ENCODE peak calls at places on chromosomes 4 and X, in seven cellular contexts. One of them, this sample, is unnamed.

GRCh38 chrX:70313503-70313902 is 23.6 kb downstream of the KIF4A start:
- DNase-seq in uterus: no peak
- DNase-seq in endothelial cell of umbilical vein: no peak
- DNase-seq in breast epithelium: no peak
- DNase-seq in HepG2: no peak
- DNase-seq in stomach: no peak
- DNase-seq in IMR-90: peak; percentile 52
- DNase-seq in this sample: no peak

GRCh38 chrX:105460366-105460765 is 239.9 kb upstream of the TEX13A start:
- DNase-seq in uterus: no peak
- DNase-seq in HepG2: no peak
- DNase-seq in breast epithelium: no peak
- DNase-seq in endothelial cell of umbilical vein: no peak
- DNase-seq in IMR-90: no peak
- DNase-seq in stomach: no peak
- DNase-seq in this sample: no peak

GRCh38 chr4:175431635-175432034 is 380.4 kb downstream of the GPM6A start:
- DNase-seq in IMR-90: no peak
- DNase-seq in breast epithelium: no peak
- DNase-seq in HepG2: no peak
- DNase-seq in endothelial cell of umbilical vein: no peak
- DNase-seq in uterus: no peak
- DNase-seq in stomach: no peak
- DNase-seq in this sample: no peak

GRCh38 chr4:72446353-72447055 is 122.5 kb downstream of the ADAMTS3 start:
- DNase-seq in HepG2: no peak
- DNase-seq in endothelial cell of umbilical vein: peak; percentile 3
- DNase-seq in breast epithelium: no peak
- DNase-seq in uterus: no peak
- DNase-seq in stomach: no peak
- DNase-seq in IMR-90: no peak
- DNase-seq in this sample: no peak

GRCh38 chrX:73262991-73263390 is 48.3 kb upstream of the NAP1L2 start:
- DNase-seq in breast epithelium: no peak
- DNase-seq in HepG2: peak; percentile 7
- DNase-seq in uterus: no peak
- DNase-seq in stomach: no peak
- DNase-seq in IMR-90: no peak
- DNase-seq in endothelial cell of umbilical vein: peak; percentile 0
- DNase-seq in this sample: no peak

GRCh38 chrX:136163694-136164093 is 16.4 kb downstream of the FHL1 start:
- DNase-seq in uterus: no peak
- DNase-seq in endothelial cell of umbilical vein: no peak
- DNase-seq in stomach: no peak
- DNase-seq in HepG2: no peak
- DNase-seq in breast epithelium: no peak
- DNase-seq in IMR-90: no peak
- DNase-seq in this sample: no peak

GRCh38 chr4:53682908-53683307 is 91.6 kb upstream of the LNX1 start:
- DNase-seq in stomach: no peak
- DNase-seq in IMR-90: no peak
- DNase-seq in breast epithelium: no peak
- DNase-seq in endothelial cell of umbilical vein: no peak
- DNase-seq in HepG2: no peak
- DNase-seq in uterus: no peak
- DNase-seq in this sample: no peak

GRCh38 chr4:5785806-5786680 is 75.0 kb downstream of the EVC start:
- DNase-seq in endothelial cell of umbilical vein: peak; percentile 56
- DNase-seq in HepG2: no peak
- DNase-seq in stomach: no peak
- DNase-seq in breast epithelium: no peak
- DNase-seq in uterus: no peak
- DNase-seq in IMR-90: peak; percentile 92
- DNase-seq in this sample: no peak

GRCh38 chr4:10118355-10119004 is 1.9 kb upstream of the WDR1 start:
- DNase-seq in breast epithelium: no peak
- DNase-seq in endothelial cell of umbilical vein: no peak
- DNase-seq in uterus: no peak
- DNase-seq in stomach: no peak
- DNase-seq in HepG2: no peak
- DNase-seq in IMR-90: no peak
- DNase-seq in this sample: peak; percentile 75

GRCh38 chrX:40062525-40063193 is 35.1 kb downstream of the BCOR start:
- DNase-seq in stomach: no peak
- DNase-seq in HepG2: no peak
- DNase-seq in uterus: peak; percentile 31
- DNase-seq in endothelial cell of umbilical vein: no peak
- DNase-seq in IMR-90: no peak
- DNase-seq in breast epithelium: no peak
- DNase-seq in this sample: no peak

GRCh38 chr4:148216866-148217814 is 225.1 kb downstream of the NR3C2 start:
- DNase-seq in IMR-90: no peak
- DNase-seq in breast epithelium: no peak
- DNase-seq in HepG2: no peak
- DNase-seq in stomach: no peak
- DNase-seq in endothelial cell of umbilical vein: peak; percentile 20
- DNase-seq in uterus: no peak
- DNase-seq in this sample: no peak

GRCh38 chr4:35793045-35793722 is 451.1 kb downstream of the ARAP2 start:
- DNase-seq in breast epithelium: no peak
- DNase-seq in uterus: no peak
- DNase-seq in stomach: no peak
- DNase-seq in HepG2: no peak
- DNase-seq in endothelial cell of umbilical vein: no peak
- DNase-seq in IMR-90: no peak
- DNase-seq in this sample: no peak

GRCh38 chrX:23052324-23052723 is 52.6 kb downstream of the DDX53 start:
- DNase-seq in uterus: no peak
- DNase-seq in stomach: no peak
- DNase-seq in HepG2: no peak
- DNase-seq in endothelial cell of umbilical vein: no peak
- DNase-seq in breast epithelium: no peak
- DNase-seq in IMR-90: no peak
- DNase-seq in this sample: no peak

GRCh38 chr4:136861081-136861480 is 671.2 kb downstream of the PCDH18 start:
- DNase-seq in IMR-90: peak; percentile 9
- DNase-seq in breast epithelium: no peak
- DNase-seq in stomach: no peak
- DNase-seq in HepG2: no peak
- DNase-seq in uterus: no peak
- DNase-seq in endothelial cell of umbilical vein: no peak
- DNase-seq in this sample: no peak

GRCh38 chr4:74830928-74831327 is 36.6 kb upstream of the BTC start:
- DNase-seq in uterus: no peak
- DNase-seq in IMR-90: no peak
- DNase-seq in breast epithelium: no peak
- DNase-seq in endothelial cell of umbilical vein: no peak
- DNase-seq in stomach: no peak
- DNase-seq in HepG2: no peak
- DNase-seq in this sample: no peak

GRCh38 chr4:168408620-168409019 is 71.7 kb downstream of the DDX60L start:
- DNase-seq in HepG2: no peak
- DNase-seq in IMR-90: peak; percentile 98
- DNase-seq in stomach: no peak
- DNase-seq in uterus: peak; percentile 77
- DNase-seq in breast epithelium: peak; percentile 57
- DNase-seq in endothelial cell of umbilical vein: peak; percentile 97
- DNase-seq in this sample: peak; percentile 69

GRCh38 chr4:157012781-157013180 is 41.2 kb upstream of the PDGFC start:
- DNase-seq in uterus: no peak
- DNase-seq in endothelial cell of umbilical vein: no peak
- DNase-seq in IMR-90: peak; percentile 79
- DNase-seq in breast epithelium: no peak
- DNase-seq in stomach: no peak
- DNase-seq in HepG2: no peak
- DNase-seq in this sample: no peak

GRCh38 chrX:40009462-40009851 is 88.3 kb downstream of the BCOR start:
- DNase-seq in HepG2: no peak
- DNase-seq in stomach: no peak
- DNase-seq in breast epithelium: no peak
- DNase-seq in endothelial cell of umbilical vein: no peak
- DNase-seq in uterus: no peak
- DNase-seq in IMR-90: no peak
- DNase-seq in this sample: no peak

GRCh38 chrX:134025986-134026731 is 40.8 kb upstream of the GPC3 start:
- DNase-seq in IMR-90: no peak
- DNase-seq in uterus: no peak
- DNase-seq in HepG2: peak; percentile 55
- DNase-seq in breast epithelium: no peak
- DNase-seq in endothelial cell of umbilical vein: no peak
- DNase-seq in stomach: no peak
- DNase-seq in this sample: no peak

GRCh38 chrX:49754238-49754857 is 58.6 kb upstream of the PAGE1 start:
- DNase-seq in breast epithelium: no peak
- DNase-seq in IMR-90: peak; percentile 28
- DNase-seq in stomach: peak; percentile 46
- DNase-seq in uterus: peak; percentile 42
- DNase-seq in HepG2: peak; percentile 24
- DNase-seq in endothelial cell of umbilical vein: peak; percentile 32
- DNase-seq in this sample: peak; percentile 43

GRCh38 chrX:70087857-70088256 is 25.6 kb downstream of the OTUD6A start:
- DNase-seq in breast epithelium: no peak
- DNase-seq in HepG2: no peak
- DNase-seq in endothelial cell of umbilical vein: peak; percentile 75
- DNase-seq in stomach: peak; percentile 50
- DNase-seq in IMR-90: peak; percentile 40
- DNase-seq in uterus: no peak
- DNase-seq in this sample: peak; percentile 4

GRCh38 chr4:168811793-168812651 is 198.0 kb downstream of the CBR4 start:
- DNase-seq in breast epithelium: no peak
- DNase-seq in IMR-90: peak; percentile 79
- DNase-seq in stomach: no peak
- DNase-seq in HepG2: no peak
- DNase-seq in uterus: peak; percentile 74
- DNase-seq in endothelial cell of umbilical vein: peak; percentile 59
- DNase-seq in this sample: no peak

DNA sequence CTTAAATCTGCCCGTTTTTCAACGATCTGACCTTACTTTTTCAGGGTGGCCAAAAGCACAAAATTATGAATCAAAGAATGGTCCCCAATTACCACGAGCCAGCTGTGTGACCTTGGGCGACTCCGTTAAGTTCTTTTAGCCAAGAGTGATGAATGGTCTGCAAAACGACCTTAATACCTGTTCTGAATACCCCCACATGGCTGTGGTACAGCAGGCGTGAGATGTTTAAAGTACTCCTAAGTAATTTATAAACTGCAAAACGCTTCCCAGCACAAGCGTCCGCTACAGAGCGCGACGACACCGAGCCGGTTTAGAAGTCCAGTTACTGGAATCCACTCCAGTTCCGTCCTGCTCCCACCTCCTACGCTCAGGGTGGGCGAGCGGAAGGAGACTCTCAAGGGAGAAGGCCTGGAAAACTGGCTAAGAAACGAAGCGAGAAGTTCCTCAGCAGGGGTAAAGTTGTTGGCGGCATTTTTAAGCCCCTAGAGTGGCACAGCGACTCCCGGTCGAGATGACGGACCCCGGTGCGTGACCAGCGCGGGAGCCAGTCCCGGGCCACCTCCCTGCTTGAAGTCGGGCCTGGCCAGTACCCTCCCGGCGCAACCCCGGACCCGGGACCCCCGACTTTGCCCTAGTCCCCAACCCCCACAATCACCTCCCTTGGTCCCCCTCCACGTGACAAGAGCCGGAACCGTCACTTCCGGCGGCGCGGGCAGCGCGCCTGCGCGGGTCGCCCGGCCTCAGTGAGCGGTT is 696 bp upstream of the BMP2K start:
- DNase-seq in IMR-90: peak; percentile 80
- DNase-seq in breast epithelium: peak; percentile 84
- DNase-seq in endothelial cell of umbilical vein: peak; percentile 77
- DNase-seq in HepG2: peak; percentile 71
- DNase-seq in stomach: peak; percentile 89
- DNase-seq in uterus: peak; percentile 83
- DNase-seq in this sample: peak; percentile 90
- TF ChIP-seq POLR2A in IMR-90: no peak
- TF ChIP-seq POLR2A in breast epithelium: peak; percentile 21
- TF ChIP-seq POLR2A in endothelial cell of umbilical vein: peak; percentile 82
- TF ChIP-seq POLR2A in HepG2: peak; percentile 80
- TF ChIP-seq POLR2A in stomach: no peak
- TF ChIP-seq POLR2A in uterus: peak; percentile 57
- TF ChIP-seq POLR2A in this sample: peak; percentile 53

GRCh38 chr4:120977435-120977997 is 55.0 kb upstream of the PRDM5 start:
- DNase-seq in breast epithelium: no peak
- DNase-seq in endothelial cell of umbilical vein: peak; percentile 59
- DNase-seq in HepG2: peak; percentile 10
- DNase-seq in stomach: no peak
- DNase-seq in IMR-90: peak; percentile 70
- DNase-seq in uterus: no peak
- DNase-seq in this sample: no peak
- TF ChIP-seq CTCF in breast epithelium: no peak
- TF ChIP-seq CTCF in endothelial cell of umbilical vein: peak; percentile 63
- TF ChIP-seq CTCF in HepG2: peak; percentile 35
- TF ChIP-seq CTCF in stomach: no peak
- TF ChIP-seq CTCF in IMR-90: peak; percentile 68
- TF ChIP-seq CTCF in uterus: no peak
- TF ChIP-seq CTCF in this sample: peak; percentile 42

GRCh38 chr4:186688150-186688943 is 35.3 kb downstream of the FAT1 start:
- DNase-seq in HepG2: peak; percentile 53
- DNase-seq in uterus: no peak
- DNase-seq in breast epithelium: no peak
- DNase-seq in IMR-90: no peak
- DNase-seq in endothelial cell of umbilical vein: no peak
- DNase-seq in stomach: no peak
- DNase-seq in this sample: peak; percentile 43
- H3K27ac ChIP-seq in HepG2: peak overlapping the region; percentile 89
- H3K27ac ChIP-seq in uterus: no peak overlapping the region
- H3K27ac ChIP-seq in breast epithelium: no peak overlapping the region
- H3K27ac ChIP-seq in IMR-90: peak overlapping the region; percentile 33
- H3K27ac ChIP-seq in endothelial cell of umbilical vein: no peak overlapping the region
- H3K27ac ChIP-seq in stomach: no peak overlapping the region
- H3K27ac ChIP-seq in this sample: peak overlapping the region; percentile 1

GRCh38 chrX:50768801-50769200 is 45.2 kb downstream of the SHROOM4 start:
- DNase-seq in IMR-90: no peak
- DNase-seq in breast epithelium: no peak
- DNase-seq in uterus: no peak
- DNase-seq in endothelial cell of umbilical vein: peak; percentile 79
- DNase-seq in stomach: no peak
- DNase-seq in HepG2: no peak
- DNase-seq in this sample: no peak

GRCh38 chrX:50762578-50762977 is 51.4 kb downstream of the SHROOM4 start:
- DNase-seq in stomach: no peak
- DNase-seq in uterus: no peak
- DNase-seq in HepG2: no peak
- DNase-seq in endothelial cell of umbilical vein: peak; percentile 56
- DNase-seq in IMR-90: no peak
- DNase-seq in breast epithelium: no peak
- DNase-seq in this sample: no peak

GRCh38 chrX:50770702-50771101 is 43.3 kb downstream of the SHROOM4 start:
- DNase-seq in HepG2: peak; percentile 64
- DNase-seq in breast epithelium: no peak
- DNase-seq in uterus: no peak
- DNase-seq in endothelial cell of umbilical vein: peak; percentile 52
- DNase-seq in stomach: no peak
- DNase-seq in IMR-90: no peak
- DNase-seq in this sample: peak; percentile 83

GRCh38 chrX:50769389-50770063 is 44.5 kb downstream of the SHROOM4 start:
- DNase-seq in uterus: no peak
- DNase-seq in stomach: no peak
- DNase-seq in breast epithelium: peak; percentile 64
- DNase-seq in endothelial cell of umbilical vein: peak; percentile 25
- DNase-seq in IMR-90: no peak
- DNase-seq in HepG2: no peak
- DNase-seq in this sample: no peak

GRCh38 chrX:50765986-50766385 is 48.0 kb downstream of the SHROOM4 start:
- DNase-seq in HepG2: no peak
- DNase-seq in IMR-90: no peak
- DNase-seq in stomach: no peak
- DNase-seq in uterus: no peak
- DNase-seq in endothelial cell of umbilical vein: no peak
- DNase-seq in breast epithelium: no peak
- DNase-seq in this sample: no peak
- TF ChIP-seq POLR2A in HepG2: no peak
- TF ChIP-seq POLR2A in IMR-90: no peak
- TF ChIP-seq POLR2A in stomach: no peak
- TF ChIP-seq POLR2A in uterus: no peak
- TF ChIP-seq POLR2A in endothelial cell of umbilical vein: no peak
- TF ChIP-seq POLR2A in breast epithelium: no peak
- TF ChIP-seq POLR2A in this sample: no peak

This sample was measured in thyroid gland.